ENCODE peak calls at places on chromosomes 16 and 17, in six cellular contexts. C, J, O, D, W and N are unnamed samples. For H3K4me1, the result is how much of the 10 kb centered on the place peaks cover.

GRCh38 chr17:66076546-66077190 is 115.3 kb downstream of the CEP112 start:
- DNase-seq in J (no peak), W (no peak), D (no peak), O (no peak), C (no peak), N (no peak)

GRCh38 chr17:49523706-49524472 is 28.8 kb downstream of the NGFR start:
- DNase-seq in W (peak), D (no peak), J (no peak), C (peak), O (no peak), N (no peak)

GRCh38 chr17:77280304-77280910 is 139.6 kb downstream of the SEC14L1 start:
- DNase-seq in W (no peak), O (no peak), J (no peak), D (no peak), C (no peak), N (no peak)

GRCh38 chr16:86768999-86769398 is 190.7 kb downstream of the FOXL1 start:
- DNase-seq in J (no peak), D (no peak), C (peak), W (no peak), O (no peak), N (peak)

GRCh38 chr17:39923836-39924690 is 3.3 kb downstream of the ORMDL3 start:
- DNase-seq in W (no peak), O (no peak), C (no peak), D (no peak), J (no peak), N (no peak)

GRCh38 chr16:83561876-83562275 is 245.9 kb upstream of the HSBP1 start:
- DNase-seq in O (no peak), J (no peak), D (no peak), C (no peak), W (no peak), N (peak)

GRCh38 chr16:88686062-88686438 is 257 bp downstream of the SNAI3 start:
- DNase-seq in O (no peak), D (no peak), J (no peak), W (peak), C (no peak), N (no peak)

GRCh38 chr17:82118815-82119380 is 20.9 kb upstream of the FASN start:
- DNase-seq in O (no peak), D (no peak), J (no peak), W (no peak), C (no peak), N (no peak)

GRCh38 chr17:7956208-7956965 is 24.4 kb downstream of the CNTROB start:
- DNase-seq in J (peak), C (no peak), O (no peak), D (no peak), W (no peak), N (no peak)

GRCh38 chr17:40556884-40557414 is 8.3 kb downstream of the CCR7 start:
- DNase-seq in J (no peak), O (no peak), W (peak), C (peak), D (no peak), N (no peak)

GRCh38 chr16:88651276-88651988 is 579 bp upstream of the CYBA start:
- DNase-seq in O (no peak), J (no peak), D (no peak), C (peak), W (peak), N (no peak)

GRCh38 chr16:86455116-86455515 is 55.2 kb upstream of the FOXF1 start:
- DNase-seq in O (no peak), W (no peak), J (no peak), C (no peak), D (no peak), N (no peak)

GRCh38 chr16:81636298-81636960 is 142.7 kb upstream of the PLCG2 start:
- DNase-seq in O (no peak), J (no peak), W (no peak), D (no peak), C (no peak), N (peak)

GRCh38 chr17:182164-182751 is 808 bp upstream of the DOC2B start:
- DNase-seq in O (no peak), D (no peak), W (no peak), C (no peak), J (no peak), N (no peak)

GRCh38 chr16:23835390-23836077 is at the start of gene PRKCB:
- DNase-seq in J (peak), C (peak), W (peak), O (peak), D (peak), N (peak)

GRCh38 chr16:67544329-67544841 is 15.8 kb downstream of the RIPOR1 start:
- DNase-seq in J (no peak), W (peak), C (no peak), D (no peak), O (no peak), N (no peak)

GRCh38 chr17:75832164-75832651 is 12.0 kb downstream of the UNC13D start:
- DNase-seq in C (no peak), J (no peak), W (no peak), D (no peak), O (peak), N (no peak)

GRCh38 chr16:53090591-53091507 is 36.1 kb downstream of the CHD9 start:
- DNase-seq in W (peak), D (no peak), C (peak), O (peak), J (peak), N (peak)

GRCh38 chr17:64358261-64358788 is 32.3 kb downstream of the PECAM1 start:
- DNase-seq in C (no peak), W (no peak), D (no peak), O (no peak), J (no peak), N (no peak)

GRCh38 chr17:34478244-34478643 is 101.1 kb upstream of the TMEM132E start:
- DNase-seq in D (no peak), J (no peak), W (no peak), C (no peak), O (no peak), N (no peak)

GRCh38 chr17:39174907-39175694 is 9.1 kb upstream of the ARL5C start:
- DNase-seq in J (peak), O (peak), C (peak), D (peak), W (peak), N (peak)

GRCh38 chr16:59905628-59906027 is 1171.5 kb upstream of the GOT2 start:
- DNase-seq in D (peak), W (no peak), C (no peak), O (no peak), J (no peak), N (no peak)

GRCh38 chr17:27920569-27920968 is 27.4 kb upstream of the LYRM9 start:
- DNase-seq in D (no peak), W (no peak), O (no peak), J (no peak), C (no peak), N (no peak)

GRCh38 chr16:10787304-10787703 is 31.3 kb downstream of the TVP23A start:
- DNase-seq in D (no peak), W (no peak), J (no peak), O (no peak), C (no peak), N (peak)

GRCh38 chr17:77952368-77952767 is 6.1 kb upstream of the TNRC6C start:
- DNase-seq in J (no peak), O (no peak), C (no peak), W (no peak), D (no peak), N (no peak)

GRCh38 chr17:31803494-31804213 is 55.4 kb downstream of the COPRS start:
- DNase-seq in J (no peak), O (no peak), D (no peak), W (no peak), C (no peak), N (no peak)

GRCh38 chr16:68605746-68606145 is 39.4 kb upstream of the CDH3 start:
- DNase-seq in J (no peak), D (no peak), W (no peak), C (no peak), O (no peak), N (no peak)

GRCh38 chr16:88870608-88871348 is 4.3 kb upstream of the PABPN1L start:
- DNase-seq in J (no peak), W (no peak), D (no peak), C (no peak), O (no peak), N (no peak)

GRCh38 chr16:27455700-27456099 is 53.7 kb downstream of the IL21R start:
- DNase-seq in J (no peak), D (no peak), O (no peak), C (no peak), W (no peak), N (peak)

GRCh38 chr16:10367616-10368188 is 18.2 kb upstream of the ATF7IP2 start:
- DNase-seq in W (no peak), J (no peak), D (no peak), O (no peak), C (no peak), N (no peak)

GRCh38 chr17:1958134-1958881 is 66.8 kb downstream of the RTN4RL1 start:
- DNase-seq in D (no peak), C (no peak), O (no peak), W (no peak), J (no peak), N (no peak)

GRCh38 chr17:60392845-60393702 is 1.1 kb upstream of the USP32 start:
- DNase-seq in W (no peak), J (peak), D (peak), C (peak), O (peak), N (peak)

GRCh38 chr17:19905514-19905913 is 37.8 kb upstream of the ULK2 start:
- DNase-seq in W (no peak), J (no peak), C (no peak), O (no peak), D (no peak), N (no peak)

GRCh38 chr17:83191388-83192160 is 112.2 kb downstream of the METRNL start:
- DNase-seq in C (peak), J (peak), W (peak), O (peak), D (no peak), N (no peak)

GRCh38 chr16:73074399-73074798 is 26.5 kb upstream of the ZFHX3 start:
- DNase-seq in D (no peak), C (no peak), W (no peak), J (no peak), O (no peak), N (no peak)

GRCh38 chr17:4743216-4743615 is 3.5 kb upstream of the CXCL16 start:
- DNase-seq in J (no peak), O (no peak), D (no peak), W (no peak), C (no peak), N (no peak)

GRCh38 chr17:4743898-4744297 is 4.2 kb upstream of the CXCL16 start:
- DNase-seq in J (no peak), C (no peak), W (peak), D (no peak), O (no peak), N (no peak)

GRCh38 chr17:4742629-4743028 is 2.9 kb upstream of the CXCL16 start:
- DNase-seq in C (no peak), J (no peak), O (no peak), D (no peak), W (no peak), N (no peak)

GRCh38 chr17:4747847-4748246 is 8.1 kb upstream of the CXCL16 start:
- DNase-seq in J (no peak), W (no peak), O (no peak), C (no peak), D (no peak), N (no peak)

DNA sequence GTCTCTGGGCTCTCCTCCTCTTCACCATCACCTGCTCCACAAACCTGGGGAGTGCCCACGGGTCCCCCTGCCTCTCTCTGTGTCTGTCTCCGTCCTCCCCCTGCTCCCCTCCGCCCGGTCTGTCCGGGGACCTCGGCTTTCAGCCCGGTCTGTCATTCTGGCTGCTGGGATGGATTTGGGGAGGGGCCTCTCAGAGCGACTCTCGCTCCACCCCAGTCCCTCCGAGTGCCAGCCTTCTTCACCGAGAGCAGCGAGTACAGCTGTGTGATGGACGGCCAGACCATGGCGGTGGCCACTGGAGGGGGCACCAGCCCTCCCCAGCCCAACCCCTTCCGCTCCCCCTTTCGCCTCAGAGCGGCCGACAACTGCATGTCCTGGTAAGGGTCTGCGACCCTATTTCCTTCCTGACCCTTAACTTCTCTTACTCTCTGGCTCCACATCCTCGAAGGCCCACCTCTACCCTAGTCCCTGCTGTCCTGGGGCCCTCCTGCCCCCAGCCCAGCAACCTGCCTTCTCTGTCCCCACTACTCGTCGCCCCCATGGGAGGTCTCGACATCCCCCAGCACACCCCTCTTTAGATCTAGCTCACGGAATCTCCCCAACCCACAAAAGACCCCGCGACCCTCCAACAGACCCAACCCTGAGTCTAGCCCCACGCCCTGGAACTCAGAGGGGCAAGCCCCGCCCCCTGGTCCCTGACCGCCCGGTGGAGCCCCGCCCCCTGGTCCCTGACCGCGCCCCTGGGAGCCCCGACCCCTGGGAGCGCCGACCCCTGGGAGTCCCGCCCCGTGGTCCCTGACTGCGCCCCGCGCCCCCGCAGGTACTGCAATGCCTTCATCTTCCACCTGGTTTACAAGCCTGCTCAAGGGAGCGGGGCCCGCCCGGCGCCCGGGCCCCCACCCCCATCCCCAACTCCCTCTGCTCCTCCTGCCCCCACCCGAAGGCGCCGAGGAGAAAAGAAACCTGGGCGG is 5.6 kb upstream of the CXCL16 start:
- DNase-seq in J (no peak), D (no peak), O (no peak), W (no peak), C (no peak), N (no peak)
- TF ChIP-seq CTCF in J (no peak), D (no peak), O (no peak), W (no peak), C (no peak), N (no peak)

GRCh38 chr16:352547-353403 is at the start of gene AXIN1:
- DNase-seq in W (peak), O (peak), C (peak), D (peak), J (peak), N (peak)
- H3K4me1 ChIP-seq in W (half or more), O (under half), C (under half), D (under half), J (under half), N (under half)

DNA sequence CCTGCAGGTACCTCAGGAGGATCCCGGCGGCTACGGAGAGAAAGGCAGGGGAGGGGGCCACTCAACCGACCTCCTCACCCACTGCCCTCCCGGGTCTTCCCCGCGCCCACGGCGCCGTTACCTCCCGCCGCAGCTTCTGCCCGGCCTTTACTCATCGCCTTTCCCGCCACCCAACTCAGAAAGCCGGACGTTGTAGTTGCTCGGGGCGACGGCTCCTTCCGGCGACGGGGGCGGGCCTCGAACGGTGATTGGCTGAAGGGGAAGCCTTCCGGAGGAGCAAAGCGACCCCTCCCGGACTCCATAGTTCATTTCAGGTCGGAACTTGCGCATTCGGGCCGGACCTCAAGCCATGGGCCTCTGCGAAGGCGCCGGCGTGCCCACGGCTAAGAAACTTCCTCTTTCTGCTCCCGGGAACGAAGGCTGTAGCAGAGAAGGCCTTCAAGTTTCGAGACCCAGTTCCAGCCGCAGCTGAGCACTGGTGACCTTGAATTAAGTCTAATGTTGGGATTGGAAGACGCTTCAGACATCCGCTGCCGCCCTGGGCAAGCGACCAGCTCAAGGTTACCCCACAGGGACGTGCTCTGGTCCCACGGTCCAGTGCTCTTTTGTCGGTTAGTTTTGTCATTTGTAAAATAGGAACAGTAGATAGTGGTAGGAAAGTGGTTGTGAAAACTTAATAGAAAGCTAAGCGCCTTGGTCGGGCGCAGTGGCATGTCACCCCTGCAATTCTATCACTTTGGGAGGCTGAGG is at the start of gene PSMC3IP:
- DNase-seq in D (peak), W (peak), C (peak), J (peak), O (peak), N (peak)
- TF ChIP-seq CTCF in D (peak), W (peak), C (peak), J (peak), O (peak), N (peak)

DNA sequence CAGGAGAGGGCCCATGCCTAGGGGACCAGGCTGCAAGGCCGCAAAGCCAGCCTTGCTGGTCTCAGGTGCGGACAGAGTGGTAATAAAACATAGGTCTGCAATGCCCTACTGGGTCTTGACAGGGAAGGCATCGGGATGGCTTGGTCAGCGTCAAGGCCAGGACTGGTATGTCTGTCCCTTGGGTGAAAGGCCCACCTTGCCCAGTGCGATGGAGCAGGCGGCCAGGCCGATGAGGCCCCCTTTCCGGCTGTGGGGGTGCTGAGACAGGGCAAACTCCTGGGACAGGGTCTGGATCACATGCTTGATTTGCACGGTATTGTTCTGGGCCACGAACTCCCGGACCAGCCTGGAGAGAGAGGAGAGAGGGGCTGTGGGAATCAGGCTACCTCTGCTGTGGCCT is 14.9 kb downstream of the VAC14 start:
- DNase-seq in C (no peak), D (no peak), J (no peak), O (no peak), W (no peak), N (no peak)
- H3K4me1 ChIP-seq in C (under half), D (under half), J (under half), O (under half), W (half or more), N (under half)